ENCODE peak calls at places on chromosome 19, in seven cellular contexts. One of them, this sample, is unnamed.

GRCh38 chr19:55452381-55453325 is 8.8 kb downstream of the ISOC2 start:
- DNase-seq in activated CD4-positive, CD25-positive, alpha-beta regulatory T cell: no peak
- DNase-seq in aorta: peak
- DNase-seq in amniotic epithelial cell: peak
- DNase-seq in stimulated activated CD8-positive, alpha-beta memory T cell treated with anti-CD3 and anti-CD28 coated beads, Interleukin-15, amount 100 ng/mL, for 1 hour: no peak
- DNase-seq in GM12878: no peak
- DNase-seq in upper lobe of right lung: no peak
- DNase-seq in this sample: peak

GRCh38 chr19:5075603-5076002 is 106.7 kb downstream of the KDM4B start:
- DNase-seq in stimulated activated CD8-positive, alpha-beta memory T cell treated with anti-CD3 and anti-CD28 coated beads, Interleukin-15, amount 100 ng/mL, for 1 hour: no peak
- DNase-seq in GM12878: no peak
- DNase-seq in activated CD4-positive, CD25-positive, alpha-beta regulatory T cell: no peak
- DNase-seq in amniotic epithelial cell: no peak
- DNase-seq in upper lobe of right lung: no peak
- DNase-seq in aorta: no peak
- DNase-seq in this sample: no peak

GRCh38 chr19:49820125-49820524 is 2.0 kb downstream of the MED25 start:
- DNase-seq in activated CD4-positive, CD25-positive, alpha-beta regulatory T cell: no peak
- DNase-seq in upper lobe of right lung: no peak
- DNase-seq in amniotic epithelial cell: peak
- DNase-seq in stimulated activated CD8-positive, alpha-beta memory T cell treated with anti-CD3 and anti-CD28 coated beads, Interleukin-15, amount 100 ng/mL, for 1 hour: no peak
- DNase-seq in GM12878: no peak
- DNase-seq in aorta: no peak
- DNase-seq in this sample: no peak

GRCh38 chr19:53571339-53571738 is 33.4 kb downstream of the ZNF331 start:
- DNase-seq in upper lobe of right lung: peak
- DNase-seq in amniotic epithelial cell: no peak
- DNase-seq in GM12878: no peak
- DNase-seq in stimulated activated CD8-positive, alpha-beta memory T cell treated with anti-CD3 and anti-CD28 coated beads, Interleukin-15, amount 100 ng/mL, for 1 hour: no peak
- DNase-seq in activated CD4-positive, CD25-positive, alpha-beta regulatory T cell: no peak
- DNase-seq in aorta: peak
- DNase-seq in this sample: no peak

GRCh38 chr19:42697884-42698283 is 42.4 kb downstream of the PSG3 start:
- DNase-seq in stimulated activated CD8-positive, alpha-beta memory T cell treated with anti-CD3 and anti-CD28 coated beads, Interleukin-15, amount 100 ng/mL, for 1 hour: no peak
- DNase-seq in amniotic epithelial cell: no peak
- DNase-seq in upper lobe of right lung: no peak
- DNase-seq in aorta: no peak
- DNase-seq in GM12878: no peak
- DNase-seq in activated CD4-positive, CD25-positive, alpha-beta regulatory T cell: no peak
- DNase-seq in this sample: no peak

GRCh38 chr19:18645035-18645511 is 8.2 kb downstream of the KLHL26 start:
- DNase-seq in upper lobe of right lung: no peak
- DNase-seq in stimulated activated CD8-positive, alpha-beta memory T cell treated with anti-CD3 and anti-CD28 coated beads, Interleukin-15, amount 100 ng/mL, for 1 hour: no peak
- DNase-seq in amniotic epithelial cell: no peak
- DNase-seq in aorta: peak
- DNase-seq in activated CD4-positive, CD25-positive, alpha-beta regulatory T cell: no peak
- DNase-seq in GM12878: no peak
- DNase-seq in this sample: peak

GRCh38 chr19:35262101-35262761 is 6.5 kb upstream of the USF2 start:
- DNase-seq in GM12878: no peak
- DNase-seq in aorta: peak
- DNase-seq in upper lobe of right lung: peak
- DNase-seq in amniotic epithelial cell: no peak
- DNase-seq in activated CD4-positive, CD25-positive, alpha-beta regulatory T cell: no peak
- DNase-seq in stimulated activated CD8-positive, alpha-beta memory T cell treated with anti-CD3 and anti-CD28 coated beads, Interleukin-15, amount 100 ng/mL, for 1 hour: no peak
- DNase-seq in this sample: no peak

GRCh38 chr19:5954293-5954692 is 23.6 kb downstream of the RANBP3 start:
- DNase-seq in aorta: no peak
- DNase-seq in amniotic epithelial cell: no peak
- DNase-seq in activated CD4-positive, CD25-positive, alpha-beta regulatory T cell: no peak
- DNase-seq in stimulated activated CD8-positive, alpha-beta memory T cell treated with anti-CD3 and anti-CD28 coated beads, Interleukin-15, amount 100 ng/mL, for 1 hour: no peak
- DNase-seq in GM12878: no peak
- DNase-seq in upper lobe of right lung: no peak
- DNase-seq in this sample: peak

GRCh38 chr19:14383556-14383897 is 2.3 kb downstream of the ADGRE5 start:
- DNase-seq in activated CD4-positive, CD25-positive, alpha-beta regulatory T cell: no peak
- DNase-seq in stimulated activated CD8-positive, alpha-beta memory T cell treated with anti-CD3 and anti-CD28 coated beads, Interleukin-15, amount 100 ng/mL, for 1 hour: no peak
- DNase-seq in upper lobe of right lung: no peak
- DNase-seq in GM12878: no peak
- DNase-seq in aorta: no peak
- DNase-seq in amniotic epithelial cell: no peak
- DNase-seq in this sample: no peak

GRCh38 chr19:35055715-35056179 is 14.2 kb downstream of the HPN start:
- DNase-seq in GM12878: no peak
- DNase-seq in stimulated activated CD8-positive, alpha-beta memory T cell treated with anti-CD3 and anti-CD28 coated beads, Interleukin-15, amount 100 ng/mL, for 1 hour: no peak
- DNase-seq in activated CD4-positive, CD25-positive, alpha-beta regulatory T cell: no peak
- DNase-seq in amniotic epithelial cell: no peak
- DNase-seq in upper lobe of right lung: no peak
- DNase-seq in aorta: no peak
- DNase-seq in this sample: no peak

GRCh38 chr19:1469936-1470863 is 8.8 kb downstream of the C19orf25 start:
- DNase-seq in amniotic epithelial cell: no peak
- DNase-seq in upper lobe of right lung: no peak
- DNase-seq in stimulated activated CD8-positive, alpha-beta memory T cell treated with anti-CD3 and anti-CD28 coated beads, Interleukin-15, amount 100 ng/mL, for 1 hour: peak
- DNase-seq in activated CD4-positive, CD25-positive, alpha-beta regulatory T cell: peak
- DNase-seq in aorta: no peak
- DNase-seq in GM12878: no peak
- DNase-seq in this sample: peak

GRCh38 chr19:34574704-34575103 is 93.1 kb downstream of the WTIP start:
- DNase-seq in activated CD4-positive, CD25-positive, alpha-beta regulatory T cell: no peak
- DNase-seq in GM12878: no peak
- DNase-seq in upper lobe of right lung: no peak
- DNase-seq in amniotic epithelial cell: no peak
- DNase-seq in stimulated activated CD8-positive, alpha-beta memory T cell treated with anti-CD3 and anti-CD28 coated beads, Interleukin-15, amount 100 ng/mL, for 1 hour: no peak
- DNase-seq in aorta: no peak
- DNase-seq in this sample: no peak

GRCh38 chr19:2507109-2507508 is 31.2 kb downstream of the GADD45B start:
- DNase-seq in upper lobe of right lung: no peak
- DNase-seq in activated CD4-positive, CD25-positive, alpha-beta regulatory T cell: no peak
- DNase-seq in stimulated activated CD8-positive, alpha-beta memory T cell treated with anti-CD3 and anti-CD28 coated beads, Interleukin-15, amount 100 ng/mL, for 1 hour: no peak
- DNase-seq in aorta: no peak
- DNase-seq in GM12878: no peak
- DNase-seq in amniotic epithelial cell: peak
- DNase-seq in this sample: no peak

GRCh38 chr19:4579389-4579788 is 19.9 kb upstream of the SEMA6B start:
- DNase-seq in activated CD4-positive, CD25-positive, alpha-beta regulatory T cell: no peak
- DNase-seq in GM12878: no peak
- DNase-seq in amniotic epithelial cell: no peak
- DNase-seq in stimulated activated CD8-positive, alpha-beta memory T cell treated with anti-CD3 and anti-CD28 coated beads, Interleukin-15, amount 100 ng/mL, for 1 hour: no peak
- DNase-seq in aorta: no peak
- DNase-seq in upper lobe of right lung: no peak
- DNase-seq in this sample: no peak

GRCh38 chr19:40392123-40392522 is 2.1 kb upstream of the HIPK4 start:
- DNase-seq in aorta: no peak
- DNase-seq in activated CD4-positive, CD25-positive, alpha-beta regulatory T cell: no peak
- DNase-seq in GM12878: no peak
- DNase-seq in stimulated activated CD8-positive, alpha-beta memory T cell treated with anti-CD3 and anti-CD28 coated beads, Interleukin-15, amount 100 ng/mL, for 1 hour: no peak
- DNase-seq in upper lobe of right lung: no peak
- DNase-seq in amniotic epithelial cell: no peak
- DNase-seq in this sample: no peak

GRCh38 chr19:9945319-9945966 is 9.1 kb upstream of the OLFM2 start:
- DNase-seq in stimulated activated CD8-positive, alpha-beta memory T cell treated with anti-CD3 and anti-CD28 coated beads, Interleukin-15, amount 100 ng/mL, for 1 hour: no peak
- DNase-seq in amniotic epithelial cell: peak
- DNase-seq in activated CD4-positive, CD25-positive, alpha-beta regulatory T cell: no peak
- DNase-seq in upper lobe of right lung: peak
- DNase-seq in aorta: peak
- DNase-seq in GM12878: no peak
- DNase-seq in this sample: no peak